ENCODE peak calls at places on chromosome 20, in ten cellular contexts. S is HCT116, Y is body of pancreas, W is fibroblast of the aortic adventitia, H is fibroblast of lung, R is PC-9, L is tibial artery, U is H1, Q is heart left ventricle, A is upper lobe of right lung. P is an unnamed sample.

GRCh38 chr20:21189761-21190523 is 64.1 kb downstream of the KIZ start:
- DNase-seq in A (no peak), R (no peak), L (no peak), Q (no peak), W (no peak), S (no peak), Y (no peak), U (peak; percentile 82), H (no peak), P (no peak)

GRCh38 chr20:39855799-39856198 is 833.2 kb downstream of the MAFB start:
- DNase-seq in S (no peak), A (no peak), U (no peak), Y (no peak), Q (no peak), W (peak; percentile 51), R (no peak), L (no peak), H (peak; percentile 56), P (no peak)

GRCh38 chr20:54015496-54015895 is 54.9 kb downstream of the BCAS1 start:
- DNase-seq in L (no peak), U (no peak), H (no peak), Q (no peak), A (no peak), R (no peak), W (no peak), S (no peak), Y (no peak), P (no peak)

GRCh38 chr20:63345328-63346100 is 15.6 kb downstream of the CHRNA4 start:
- DNase-seq in R (no peak), S (no peak), U (no peak), W (peak; percentile 4), Q (peak; percentile 66), A (no peak), H (no peak), L (no peak), Y (peak; percentile 23), P (peak; percentile 31)

GRCh38 chr20:58096880-58097813 is 131.3 kb downstream of the ANKRD60 start:
- DNase-seq in Q (no peak), Y (no peak), A (no peak), W (no peak), R (no peak), U (no peak), L (no peak), S (no peak), H (no peak), P (no peak)

GRCh38 chr20:23662276-23662870 is 24.6 kb upstream of the CST3 start:
- DNase-seq in U (no peak), Y (no peak), L (no peak), W (no peak), R (no peak), S (no peak), A (no peak), H (no peak), Q (no peak), P (no peak)

GRCh38 chr20:19688031-19688806 is 69.8 kb upstream of the RIN2 start:
- DNase-seq in H (peak; percentile 82), Y (peak; percentile 74), W (peak; percentile 90), U (peak; percentile 34), A (peak; percentile 82), L (peak; percentile 88), R (peak; percentile 78), S (peak; percentile 34), Q (peak; percentile 86), P (peak; percentile 97)

GRCh38 chr20:6831461-6831860 is 64.0 kb downstream of the BMP2 start:
- DNase-seq in S (no peak), A (no peak), H (no peak), L (no peak), U (no peak), Y (no peak), R (no peak), Q (no peak), W (no peak), P (no peak)

GRCh38 chr20:13546497-13547131 is 92.1 kb downstream of the TASP1 start:
- DNase-seq in Q (peak; percentile 71), S (peak; percentile 69), A (peak; percentile 80), L (peak; percentile 85), R (peak; percentile 77), W (peak; percentile 77), U (peak; percentile 39), Y (peak; percentile 86), H (peak; percentile 73), P (peak; percentile 81)

GRCh38 chr20:13554076-13554475 is 84.7 kb downstream of the TASP1 start:
- DNase-seq in U (no peak), Y (no peak), H (no peak), R (no peak), L (no peak), A (no peak), W (peak; percentile 69), Q (no peak), S (no peak), P (peak; percentile 33)

GRCh38 chr20:13554706-13555105 is 84.0 kb downstream of the TASP1 start:
- DNase-seq in R (no peak), Y (no peak), A (no peak), L (no peak), S (no peak), U (no peak), W (peak; percentile 33), H (peak; percentile 34), Q (no peak), P (peak; percentile 45)

GRCh38 chr20:13549451-13549850 is 89.3 kb downstream of the TASP1 start:
- DNase-seq in Y (no peak), S (no peak), A (no peak), H (no peak), Q (no peak), L (no peak), W (no peak), R (no peak), U (no peak), P (no peak)

GRCh38 chr20:13552061-13552460 is 86.7 kb downstream of the TASP1 start:
- DNase-seq in R (no peak), L (no peak), Q (no peak), Y (no peak), U (no peak), W (no peak), A (no peak), H (no peak), S (no peak), P (no peak)
- TF ChIP-seq CTCF in R (no peak), L (no peak), Q (no peak), Y (no peak), U (no peak), W (no peak), A (no peak), H (no peak), S (no peak), P (no peak)

DNA sequence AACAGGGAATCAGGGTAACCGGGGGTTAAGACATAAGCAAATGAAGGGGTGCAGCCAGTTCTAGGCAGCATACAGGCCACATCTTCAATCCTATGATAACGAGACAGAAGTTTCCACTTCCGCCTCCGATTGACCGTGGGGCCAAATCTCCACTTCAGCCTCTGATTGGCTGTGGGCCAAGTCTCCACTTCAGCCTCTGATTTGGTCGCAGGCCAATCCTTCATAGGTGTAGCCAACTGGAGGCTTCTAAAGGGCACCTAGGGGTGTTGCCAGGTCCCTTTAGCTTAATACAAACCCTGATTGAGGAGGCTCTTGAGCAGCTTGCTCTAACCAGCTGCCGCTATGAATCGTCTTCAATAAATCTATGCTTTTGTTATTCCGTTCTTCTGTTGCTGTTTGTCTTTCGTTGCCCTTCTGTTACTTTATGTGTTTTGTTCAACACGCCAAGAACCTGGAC is 2.1 kb upstream of the ERGIC3 start:
- DNase-seq in Y (peak; percentile 53), Q (no peak), S (no peak), L (no peak), A (peak; percentile 76), W (no peak), R (no peak), H (no peak), U (no peak), P (no peak)
- H3K4me3 ChIP-seq in Y (no peak overlapping the region), Q (no peak overlapping the region), S (no peak overlapping the region), L (no peak overlapping the region), A (no peak overlapping the region), W (no peak overlapping the region), R (no peak overlapping the region), H (no peak overlapping the region), U (peak overlapping the region; percentile 25), P (no peak overlapping the region)

GRCh38 chr20:46348231-46348803 is 40.0 kb upstream of the CDH22 start:
- DNase-seq in U (no peak), S (no peak), W (peak; percentile 52), A (no peak), Q (peak; percentile 44), Y (no peak), H (peak; percentile 21), R (no peak), L (no peak), P (peak; percentile 62)
- TF ChIP-seq CTCF in U (peak; percentile 80), S (no peak), W (peak; percentile 45), A (no peak), Q (no peak), Y (no peak), H (peak; percentile 24), R (no peak), L (no peak), P (peak; percentile 22)

GRCh38 chr20:436476-436875 is 25.9 kb downstream of the TBC1D20 start:
- DNase-seq in U (no peak), Q (no peak), H (no peak), Y (no peak), L (no peak), A (no peak), W (no peak), S (no peak), R (no peak), P (no peak)

GRCh38 chr20:440636-441035 is 21.7 kb downstream of the TBC1D20 start:
- DNase-seq in Q (no peak), U (no peak), L (no peak), R (no peak), S (no peak), H (no peak), Y (no peak), W (no peak), A (no peak), P (no peak)

GRCh38 chr20:437787-438486 is 24.4 kb downstream of the TBC1D20 start:
- DNase-seq in L (no peak), W (no peak), S (no peak), U (no peak), Y (no peak), H (no peak), Q (no peak), A (no peak), R (no peak), P (no peak)

GRCh38 chr20:440148-440547 is 22.2 kb downstream of the TBC1D20 start:
- DNase-seq in S (no peak), Y (no peak), R (no peak), U (no peak), W (no peak), A (no peak), H (no peak), L (no peak), Q (no peak), P (no peak)

DNA sequence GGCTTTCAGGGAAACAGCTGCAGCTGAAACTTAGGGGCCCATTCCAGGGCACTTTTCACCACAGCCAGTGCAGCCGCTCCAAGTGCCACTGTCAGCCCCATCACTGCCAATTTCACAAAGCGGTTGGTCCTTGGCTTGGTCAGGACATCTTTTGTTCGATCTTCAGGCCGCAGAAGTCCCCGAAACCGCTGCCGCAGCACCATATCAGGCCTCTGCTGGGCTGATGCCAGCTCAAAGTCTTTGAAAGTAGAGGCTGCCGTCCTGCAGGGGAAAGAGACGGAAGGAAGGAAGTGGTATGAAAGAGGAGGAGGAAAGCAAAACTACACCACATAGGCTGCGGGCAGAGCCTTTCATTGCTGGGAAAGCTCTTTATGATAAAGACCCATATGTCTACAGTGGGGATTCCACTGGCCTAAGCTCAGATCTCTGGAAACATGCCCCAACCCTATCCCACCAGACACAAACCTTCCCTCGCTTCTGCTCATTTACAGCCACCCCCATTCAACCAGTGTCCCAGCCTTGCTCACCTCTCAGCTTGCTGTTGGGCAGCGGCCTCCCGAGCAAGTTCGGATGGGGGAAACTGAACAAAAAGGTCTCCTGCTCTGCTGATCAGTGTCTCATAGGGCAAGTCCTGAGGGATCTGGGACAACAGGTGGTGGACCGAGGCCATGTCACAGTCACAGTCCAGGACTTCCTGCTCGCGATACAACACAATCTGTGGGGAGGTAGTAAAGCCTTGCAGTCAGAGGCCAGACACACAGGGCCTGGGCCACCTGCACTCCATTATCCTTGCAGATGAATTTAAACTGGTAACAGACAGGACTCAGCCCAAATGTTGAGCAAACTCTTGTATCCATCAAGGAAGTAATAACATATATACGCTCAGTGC is 23.5 kb downstream of the TBC1D20 start:
- DNase-seq in Y (peak; percentile 29), A (no peak), H (no peak), U (no peak), R (no peak), S (no peak), Q (peak; percentile 50), L (no peak), W (no peak), P (no peak)
- H3K4me3 ChIP-seq in Y (no peak overlapping the region), A (no peak overlapping the region), H (no peak overlapping the region), U (no peak overlapping the region), R (no peak overlapping the region), S (no peak overlapping the region), Q (no peak overlapping the region), L (no peak overlapping the region), W (no peak overlapping the region), P (no peak overlapping the region)